ENCODE peak calls at places on chromosomes 7 and 10, in six cellular contexts. V, U, R, W, D and N are unnamed samples.

GRCh38 chr7:151793991-151794507 is 82.9 kb downstream of the PRKAG2 start:
- DNase-seq in D (no peak), R (no peak), U (no peak), W (no peak), V (no peak), N (no peak)

GRCh38 chr10:130215076-130215917 is 79.1 kb downstream of the GLRX3 start:
- DNase-seq in W (no peak), R (no peak), V (no peak), U (no peak), D (no peak), N (no peak)

GRCh38 chr7:32616625-32617024 is 121.3 kb downstream of the AVL9 start:
- DNase-seq in V (no peak), U (no peak), D (peak; percentile 88), W (no peak), R (no peak), N (no peak)

GRCh38 chr10:71085689-71086438 is 126.5 kb upstream of the UNC5B start:
- DNase-seq in V (peak; percentile 49), D (no peak), W (no peak), R (no peak), U (no peak), N (no peak)

GRCh38 chr7:3436746-3437145 is 135.7 kb downstream of the SDK1 start:
- DNase-seq in U (no peak), W (no peak), D (peak; percentile 68), V (no peak), R (no peak), N (no peak)

GRCh38 chr7:78620931-78621330 is 822.4 kb downstream of the PHTF2 start:
- DNase-seq in W (no peak), U (no peak), R (no peak), D (peak; percentile 18), V (no peak), N (no peak)

GRCh38 chr10:92844746-92845145 is 3.6 kb upstream of the EXOC6 start:
- DNase-seq in D (no peak), V (no peak), R (no peak), U (no peak), W (no peak), N (no peak)

GRCh38 chr10:112265745-112266144 is 17.5 kb upstream of the TECTB start:
- DNase-seq in V (no peak), U (no peak), D (no peak), W (no peak), R (no peak), N (no peak)

GRCh38 chr10:101778781-101779543 is 3.0 kb upstream of the FGF8 start:
- DNase-seq in R (no peak), W (no peak), D (no peak), U (peak; percentile 69), V (peak; percentile 7), N (no peak)

GRCh38 chr7:41189866-41190265 is 513.0 kb downstream of the INHBA start:
- DNase-seq in U (no peak), D (peak; percentile 99), R (no peak), W (no peak), V (no peak), N (no peak)

GRCh38 chr7:26061340-26062239 is 90.4 kb upstream of the NFE2L3 start:
- DNase-seq in D (peak; percentile 67), V (peak; percentile 76), U (peak; percentile 63), W (peak; percentile 68), R (peak; percentile 69), N (peak; percentile 40)

GRCh38 chr10:97002670-97003069 is 170.6 kb downstream of the LCOR start:
- DNase-seq in U (no peak), W (no peak), D (no peak), V (no peak), R (no peak), N (no peak)

GRCh38 chr10:76969366-76969990 is 668.1 kb downstream of the KCNMA1 start:
- DNase-seq in D (no peak), U (no peak), V (no peak), W (no peak), R (no peak), N (no peak)

GRCh38 chr10:63409465-63410027 is 56.2 kb downstream of the JMJD1C start:
- DNase-seq in V (no peak), U (no peak), R (no peak), D (peak; percentile 74), W (no peak), N (no peak)

GRCh38 chr10:72846225-72846624 is 47.3 kb upstream of the OIT3 start:
- DNase-seq in R (no peak), U (no peak), V (no peak), W (no peak), D (peak; percentile 89), N (no peak)

GRCh38 chr10:22765660-22766547 is 51.5 kb upstream of the PIP4K2A start:
- DNase-seq in R (no peak), V (no peak), W (no peak), U (no peak), D (no peak), N (no peak)

GRCh38 chr10:58951750-58952149 is 224.7 kb upstream of the PHYHIPL start:
- DNase-seq in V (no peak), W (no peak), D (peak; percentile 27), U (no peak), R (no peak), N (no peak)

GRCh38 chr10:28722065-28722803 is 44.9 kb downstream of the BAMBI start:
- DNase-seq in V (peak; percentile 60), W (peak; percentile 51), U (no peak), D (peak; percentile 26), R (peak; percentile 1), N (no peak)

GRCh38 chr10:117477241-117477947 is 65.2 kb upstream of the EMX2 start:
- DNase-seq in D (no peak), V (no peak), W (no peak), R (no peak), U (no peak), N (no peak)

GRCh38 chr10:74078037-74078436 is 72.6 kb downstream of the AP3M1 start:
- DNase-seq in D (peak; percentile 93), V (no peak), U (no peak), R (peak; percentile 15), W (no peak), N (no peak)

GRCh38 chr10:8069627-8070026 is 15.1 kb downstream of the GATA3 start:
- DNase-seq in W (no peak), R (no peak), U (no peak), V (no peak), D (peak; percentile 50), N (no peak)

GRCh38 chr10:12340371-12340770 is 9.0 kb upstream of the CAMK1D start:
- DNase-seq in W (no peak), U (no peak), V (no peak), R (no peak), D (no peak), N (no peak)

GRCh38 chr10:101896466-101896865 is 52.9 kb upstream of the KCNIP2 start:
- DNase-seq in U (no peak), D (peak; percentile 9), R (no peak), W (no peak), V (no peak), N (no peak)

GRCh38 chr7:416761-417624 is 102.7 kb downstream of the PDGFA start:
- DNase-seq in V (no peak), U (no peak), W (no peak), R (no peak), D (no peak), N (no peak)

GRCh38 chr10:84424731-84425165 is 96.4 kb downstream of the CCSER2 start:
- DNase-seq in D (peak; percentile 88), W (no peak), R (no peak), V (no peak), U (no peak), N (no peak)

GRCh38 chr7:104971290-104972071 is 42.5 kb upstream of the KMT2E start:
- DNase-seq in R (no peak), V (no peak), U (no peak), D (peak; percentile 43), W (no peak), N (no peak)

GRCh38 chr7:41921453-41921912 is 218.6 kb upstream of the INHBA start:
- DNase-seq in R (no peak), D (peak; percentile 43), U (no peak), V (no peak), W (no peak), N (no peak)

GRCh38 chr7:112266595-112267270 is 60.2 kb downstream of the ZNF277 start:
- DNase-seq in U (no peak), D (peak; percentile 69), V (no peak), W (no peak), R (no peak), N (no peak)

GRCh38 chr10:131641898-131642297 is 258.9 kb upstream of the PPP2R2D start:
- DNase-seq in U (no peak), R (no peak), W (no peak), V (no peak), D (no peak), N (no peak)

GRCh38 chr10:24374134-24374915 is 165.4 kb downstream of the KIAA1217 start:
- DNase-seq in D (peak; percentile 54), U (no peak), R (no peak), V (no peak), W (no peak), N (no peak)

GRCh38 chr7:142134944-142135343 is 23.4 kb downstream of the MGAM2 start:
- DNase-seq in R (no peak), U (no peak), D (no peak), V (no peak), W (no peak), N (no peak)

GRCh38 chr7:25103766-25104165 is 21.3 kb downstream of the CYCS start:
- DNase-seq in R (no peak), W (no peak), U (no peak), V (no peak), D (no peak), N (no peak)

GRCh38 chr7:153886506-153887391 is 165.4 kb upstream of the DPP6 start:
- DNase-seq in D (no peak), R (no peak), U (no peak), V (no peak), W (no peak), N (no peak)